ENCODE peak calls at places on chromosomes 3 and 15, in six cellular contexts. O, R, G, V, I and S are unnamed samples.
A peak's percentile ranks its signal among the peaks of the same experiment; 100 is the strongest.

GRCh38 chr3:187367561-187368103 is 553 bp upstream of the RTP4 start:
- DNase-seq in R (no peak), I (peak; percentile 48), O (no peak), G (no peak), V (no peak), S (no peak)

GRCh38 chr15:101266034-101266433 is 11.3 kb downstream of the SELENOS start:
- DNase-seq in O (peak; percentile 35), G (no peak), R (peak; percentile 32), V (no peak), I (no peak), S (peak; percentile 64)

GRCh38 chr3:80158332-80158731 is 390.5 kb upstream of the ROBO1 start:
- DNase-seq in I (no peak), R (no peak), V (no peak), O (no peak), G (no peak), S (no peak)

GRCh38 chr3:107753494-107753893 is 230.7 kb downstream of the BBX start:
- DNase-seq in I (no peak), V (peak; percentile 8), R (peak; percentile 87), G (peak; percentile 27), O (peak; percentile 41), S (peak; percentile 56)

GRCh38 chr15:55907797-55908196 is 85.6 kb downstream of the NEDD4 start:
- DNase-seq in I (no peak), G (peak; percentile 83), O (peak; percentile 99), V (peak; percentile 84), R (no peak), S (peak; percentile 99)

GRCh38 chr3:126267169-126267975 is 87.0 kb upstream of the ALDH1L1 start:
- DNase-seq in O (peak; percentile 98), V (peak; percentile 85), G (peak; percentile 93), I (peak; percentile 86), R (peak; percentile 93), S (peak; percentile 98)

GRCh38 chr15:67508367-67508766 is 12.6 kb upstream of the C15orf61 start:
- DNase-seq in O (peak; percentile 57), I (no peak), V (no peak), R (no peak), G (no peak), S (peak; percentile 67)

GRCh38 chr15:63826513-63826912 is 7.2 kb downstream of the HERC1 start:
- DNase-seq in I (no peak), V (no peak), R (no peak), O (no peak), G (no peak), S (peak; percentile 64)

GRCh38 chr3:151638555-151638954 is 95.2 kb upstream of the AADACL2 start:
- DNase-seq in O (no peak), R (no peak), I (no peak), V (no peak), G (no peak), S (no peak)

GRCh38 chr3:195921334-195921771 is 13.0 kb upstream of the TNK2 start:
- DNase-seq in V (no peak), O (no peak), G (no peak), R (peak; percentile 50), I (peak; percentile 9), S (peak; percentile 31)

GRCh38 chr3:44468572-44469520 is 8.6 kb downstream of the ZNF445 start:
- DNase-seq in O (peak; percentile 52), G (no peak), I (no peak), R (peak; percentile 68), V (peak; percentile 19), S (peak; percentile 44)

GRCh38 chr3:138296639-138297038 is 33.0 kb downstream of the NME9 start:
- DNase-seq in O (no peak), R (no peak), I (no peak), V (no peak), G (no peak), S (no peak)

GRCh38 chr15:100690786-100691160 is 88.4 kb downstream of the ASB7 start:
- DNase-seq in I (no peak), G (no peak), R (no peak), O (no peak), V (no peak), S (peak; percentile 23)

GRCh38 chr3:184314700-184315505 is 497 bp downstream of the EIF4G1 start:
- DNase-seq in G (peak; percentile 94), I (peak; percentile 92), V (peak; percentile 46), O (peak; percentile 66), R (peak; percentile 78), S (peak; percentile 86)

GRCh38 chr3:65811917-65812316 is 226.8 kb downstream of the MAGI1 start:
- DNase-seq in V (no peak), I (no peak), G (no peak), O (no peak), R (no peak), S (peak; percentile 21)

GRCh38 chr15:90873998-90874605 is 5.7 kb downstream of the FURIN start:
- DNase-seq in R (peak; percentile 81), G (no peak), O (no peak), I (no peak), V (no peak), S (peak; percentile 14)

GRCh38 chr3:192331749-192332385 is 395.5 kb downstream of the FGF12 start:
- DNase-seq in G (no peak), V (no peak), I (no peak), R (no peak), O (no peak), S (no peak)

GRCh38 chr3:57091471-57091870 is 31.0 kb downstream of the SPATA12 start:
- DNase-seq in V (no peak), G (peak; percentile 64), R (no peak), O (no peak), I (no peak), S (no peak)

GRCh38 chr3:46538803-46539442 is 27.2 kb downstream of the LRRC2 start:
- DNase-seq in R (no peak), V (no peak), I (peak; percentile 88), G (peak; percentile 78), O (peak; percentile 75), S (peak; percentile 80)

GRCh38 chr3:11720220-11721113 is 76.8 kb upstream of the VGLL4 start:
- DNase-seq in I (peak; percentile 82), R (peak; percentile 84), O (peak; percentile 74), V (peak; percentile 70), G (peak; percentile 90), S (peak; percentile 83)